ENCODE peak calls at places on chromosomes 3 and 15, in seven cellular contexts. N is OCI-LY7, Z is left ventricle myocardium inferior, Y is adipocyte, X is heart right ventricle, E is AG04450, D is IMR-90. S is an unnamed sample. For H3K9me3, the result is how much of the 10 kb centered on the place peaks cover.

GRCh38 chr15:58357529-58358476 is 74.0 kb upstream of the LIPC start:
- DNase-seq in N (no peak), Z (no peak), Y (no peak), X (no peak), E (no peak), D (peak), S (no peak)

GRCh38 chr3:95319921-95320494 is 1257.1 kb downstream of the NSUN3 start:
- DNase-seq in N (no peak), Z (no peak), Y (peak), X (no peak), E (no peak), D (no peak), S (no peak)

GRCh38 chr3:30986551-30986950 is 92.1 kb upstream of the GADL1 start:
- DNase-seq in N (no peak), Z (no peak), Y (no peak), X (no peak), E (no peak), D (no peak), S (no peak)

GRCh38 chr3:16665282-16665741 is 60.1 kb upstream of the DAZL start:
- DNase-seq in N (no peak), Z (no peak), Y (no peak), X (no peak), E (no peak), D (no peak), S (no peak)

GRCh38 chr3:53941945-53942344 is 50.3 kb upstream of the SELENOK start:
- DNase-seq in N (no peak), Z (no peak), Y (no peak), X (no peak), E (no peak), D (no peak), S (no peak)

GRCh38 chr3:21934576-21934975 is 183.6 kb upstream of the ZNF385D start:
- DNase-seq in N (no peak), Z (no peak), Y (no peak), X (no peak), E (no peak), D (no peak), S (no peak)

GRCh38 chr3:51982352-51982837 is 940 bp upstream of the ACY1 start:
- DNase-seq in N (peak), Z (no peak), Y (no peak), X (no peak), E (no peak), D (no peak), S (peak)

GRCh38 chr3:196321162-196321561 is 3.1 kb upstream of the DYNLT2B start:
- DNase-seq in N (no peak), Z (no peak), Y (no peak), X (no peak), E (no peak), D (no peak), S (no peak)

GRCh38 chr15:55638764-55639163 is 50.6 kb upstream of the PYGO1 start:
- DNase-seq in N (no peak), Z (no peak), Y (no peak), X (no peak), E (no peak), D (no peak), S (no peak)

GRCh38 chr15:64000183-64000710 is 46.0 kb downstream of the DAPK2 start:
- DNase-seq in N (no peak), Z (no peak), Y (no peak), X (no peak), E (no peak), D (no peak), S (no peak)

GRCh38 chr3:11290743-11291680 is 18.8 kb downstream of the ATG7 start:
- DNase-seq in N (peak), Z (no peak), Y (peak), X (no peak), E (no peak), D (peak), S (peak)

GRCh38 chr3:83039422-83039821 is 1278.0 kb upstream of the GBE1 start:
- DNase-seq in N (no peak), Z (no peak), Y (no peak), X (no peak), E (no peak), D (no peak), S (no peak)

GRCh38 chr3:170432416-170432815 is 13.7 kb downstream of the CLDN11 start:
- DNase-seq in N (no peak), Z (no peak), Y (no peak), X (no peak), E (no peak), D (no peak), S (no peak)

GRCh38 chr15:59174846-59175831 is 31.5 kb upstream of the LDHAL6B start:
- DNase-seq in N (peak), Z (peak), Y (peak), X (peak), E (peak), D (peak), S (peak)

GRCh38 chr15:26023691-26024090 is 160.6 kb upstream of the ATP10A start:
- DNase-seq in N (no peak), Z (no peak), Y (no peak), X (no peak), E (no peak), D (no peak), S (no peak)

GRCh38 chr15:69729167-69729748 is 276.6 kb downstream of the RPLP1 start:
- DNase-seq in N (peak), Z (peak), Y (peak), X (peak), E (no peak), D (peak), S (no peak)

GRCh38 chr15:76483752-76484151 is 147.2 kb downstream of the ISL2 start:
- DNase-seq in N (no peak), Z (no peak), Y (no peak), X (no peak), E (no peak), D (no peak), S (no peak)

GRCh38 chr3:197501879-197502620 is 53.7 kb downstream of the BDH1 start:
- DNase-seq in N (peak), Z (no peak), Y (peak), X (no peak), E (no peak), D (peak), S (peak)

GRCh38 chr15:41258706-41259471 is 27.8 kb downstream of the CHP1 start:
- DNase-seq in N (peak), Z (no peak), Y (peak), X (no peak), E (no peak), D (peak), S (no peak)

GRCh38 chr3:179929091-179929529 is 107.6 kb downstream of the PEX5L start:
- DNase-seq in N (peak), Z (peak), Y (peak), X (peak), E (peak), D (peak), S (peak)

GRCh38 chr3:188272481-188273372 is 118.8 kb downstream of the LPP start:
- DNase-seq in N (no peak), Z (no peak), Y (peak), X (no peak), E (peak), D (peak), S (peak)

GRCh38 chr3:64548200-64548889 is 139.5 kb downstream of the ADAMTS9 start:
- DNase-seq in N (no peak), Z (peak), Y (peak), X (peak), E (peak), D (peak), S (peak)

GRCh38 chr15:75431250-75431649 is 20.2 kb downstream of the SIN3A start:
- DNase-seq in N (no peak), Z (no peak), Y (no peak), X (no peak), E (no peak), D (peak), S (no peak)

DNA sequence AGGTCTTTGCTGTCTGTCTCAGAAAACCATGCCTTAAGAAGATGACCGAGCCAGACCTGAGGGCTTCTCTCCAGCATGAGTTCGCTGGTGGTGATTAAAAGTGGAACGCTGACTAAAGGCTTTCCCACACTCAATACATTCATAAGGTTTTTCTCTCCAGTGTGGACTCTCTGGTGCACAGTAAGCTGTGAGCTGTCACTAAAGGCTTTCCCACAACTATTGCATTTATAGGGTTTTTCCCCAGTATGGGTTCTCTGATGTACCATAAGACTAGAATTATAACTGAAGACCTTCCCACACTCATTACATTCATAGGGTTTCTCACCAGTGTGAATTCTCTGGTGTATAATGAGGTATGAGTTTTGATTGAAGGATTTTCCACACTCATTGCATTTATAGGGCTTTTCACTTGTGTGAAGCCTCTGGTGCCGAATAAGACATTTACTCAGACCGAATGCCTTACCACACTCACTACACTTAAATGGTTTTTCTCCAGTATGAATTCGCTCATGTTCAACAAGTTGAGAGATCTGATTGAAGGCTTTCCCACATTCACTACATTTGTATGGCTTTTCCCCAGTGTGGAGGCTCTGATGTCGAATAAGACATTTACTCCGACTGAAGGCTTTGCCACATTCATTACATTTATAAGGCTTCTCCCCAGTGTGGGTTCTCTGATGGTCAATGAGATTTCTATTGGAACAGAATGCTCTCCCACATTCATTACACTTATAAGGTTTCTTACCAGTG is 21.9 kb upstream of the ZNF445 start:
- DNase-seq in N (no peak), Z (no peak), Y (no peak), X (no peak), E (no peak), D (no peak), S (no peak)
- H3K9me3 ChIP-seq in N (under half), Z (half or more), Y (half or more), X (under half), E (half or more), D (under half), S (under half)

GRCh38 chr3:182906036-182906435 is 74.3 kb downstream of the DCUN1D1 start:
- DNase-seq in N (peak), Z (no peak), Y (no peak), X (no peak), E (no peak), D (no peak), S (no peak)

GRCh38 chr3:182902236-182902635 is 78.1 kb downstream of the DCUN1D1 start:
- DNase-seq in N (no peak), Z (no peak), Y (no peak), X (no peak), E (no peak), D (no peak), S (no peak)

GRCh38 chr3:182908471-182908870 is 71.9 kb downstream of the DCUN1D1 start:
- DNase-seq in N (no peak), Z (no peak), Y (peak), X (no peak), E (peak), D (peak), S (no peak)

GRCh38 chr3:182904164-182904563 is 76.2 kb downstream of the DCUN1D1 start:
- DNase-seq in N (no peak), Z (no peak), Y (no peak), X (no peak), E (no peak), D (no peak), S (no peak)

DNA sequence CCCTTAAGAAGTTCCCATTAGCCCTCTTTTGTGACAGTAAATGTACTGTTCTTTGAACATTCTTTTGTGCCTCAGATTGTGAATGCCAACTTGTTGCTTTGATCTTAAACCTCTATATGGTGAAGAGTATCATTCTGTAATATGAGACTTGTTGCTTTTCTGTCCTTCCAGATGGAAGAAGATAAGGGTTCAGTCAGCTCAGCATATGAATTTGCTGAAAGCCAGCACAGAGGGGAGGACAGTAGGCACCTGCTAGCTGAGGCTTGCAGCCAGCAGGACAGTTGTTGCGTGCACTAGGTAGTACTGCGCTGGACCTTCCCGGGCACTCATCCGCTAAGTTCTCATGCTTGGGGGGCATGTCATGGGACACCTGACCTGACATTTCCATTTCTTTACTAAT is 74.7 kb downstream of the DCUN1D1 start:
- DNase-seq in N (peak), Z (no peak), Y (no peak), X (no peak), E (no peak), D (no peak), S (no peak)
- H3K4me3 ChIP-seq in N (peak), Z (no peak), Y (no peak), X (no peak), E (no peak), D (no peak), S (no peak)

DNA sequence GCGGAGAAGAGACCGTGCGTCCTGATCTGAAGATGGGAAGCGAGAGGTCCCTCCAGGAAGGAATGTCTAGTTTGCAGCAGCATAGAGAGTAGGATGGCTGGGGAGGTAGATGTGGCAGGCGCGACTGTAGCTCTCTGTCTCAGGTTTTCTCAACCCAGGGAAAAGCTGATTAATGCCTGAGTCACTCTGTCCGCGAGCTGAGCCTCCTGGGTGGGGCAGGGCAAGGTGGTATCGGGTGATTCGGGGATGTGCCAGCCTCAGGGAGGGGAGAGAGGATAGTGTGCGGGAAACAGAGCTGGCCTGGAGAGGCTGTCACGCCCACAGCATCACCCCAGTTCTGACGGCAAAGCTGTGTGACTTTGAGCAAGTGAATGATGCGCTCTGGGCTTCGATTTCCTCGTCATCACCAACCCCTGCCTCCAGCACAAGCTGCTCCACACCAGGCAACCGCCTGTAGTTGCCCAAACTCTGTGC is 28.4 kb downstream of the CPN2 start:
- DNase-seq in N (no peak), Z (no peak), Y (peak), X (no peak), E (no peak), D (peak), S (peak)
- H3K9me3 ChIP-seq in N (under half), Z (under half), Y (under half), X (under half), E (under half), D (under half), S (under half)

DNA sequence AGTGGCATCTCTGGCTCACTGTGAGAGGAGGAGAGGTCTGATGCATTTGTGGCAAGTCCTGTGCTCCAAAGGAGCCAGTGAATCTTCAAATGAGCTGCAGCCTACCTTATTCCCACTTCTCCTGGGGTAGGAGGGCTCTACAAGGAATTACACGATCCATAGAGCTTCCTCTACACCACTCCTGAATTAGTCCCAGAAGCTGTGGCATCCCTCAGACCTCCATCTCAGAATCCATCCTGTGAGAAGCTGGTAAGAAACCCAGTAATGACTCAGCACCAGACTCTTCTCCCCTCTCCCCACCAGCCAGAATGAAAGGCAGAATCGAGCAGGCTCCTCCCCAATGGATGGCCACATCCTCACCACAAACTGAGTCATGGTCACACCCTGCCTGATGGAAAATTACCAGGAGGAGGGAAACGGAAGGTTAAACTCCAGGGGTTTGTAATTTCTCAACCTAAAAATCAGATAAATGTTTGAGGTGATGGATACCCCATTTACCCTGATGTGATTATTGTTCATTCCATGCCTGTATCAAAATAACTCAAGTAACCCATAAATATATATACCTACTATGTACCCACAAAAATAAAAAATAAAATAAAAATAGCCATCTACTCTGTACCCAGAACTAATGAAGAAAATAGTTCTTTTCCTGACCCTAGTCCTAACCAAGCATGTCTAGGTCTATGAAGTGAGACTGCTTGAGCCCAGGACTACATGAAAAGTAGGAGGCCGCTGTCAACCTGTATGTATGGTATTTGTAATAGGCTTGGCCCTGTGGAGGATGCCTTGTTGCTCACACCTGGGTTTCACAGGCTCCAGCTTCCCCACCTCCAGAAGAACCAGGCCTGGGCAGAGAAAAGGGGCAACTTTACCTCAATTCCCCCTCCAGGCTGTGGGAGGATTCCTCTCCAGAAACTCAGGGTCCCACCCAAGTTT is 6.6 kb upstream of the PKM start:
- DNase-seq in N (no peak), Z (no peak), Y (peak), X (no peak), E (peak), D (peak), S (peak)
- H3K4me3 ChIP-seq in N (no peak), Z (no peak), Y (peak), X (no peak), E (peak), D (peak), S (peak)

GRCh38 chr15:27847775-27848710 is 251.1 kb downstream of the OCA2 start:
- DNase-seq in N (no peak), Z (no peak), Y (no peak), X (no peak), E (no peak), D (no peak), S (no peak)

GRCh38 chr15:27846722-27847420 is 252.2 kb downstream of the OCA2 start:
- DNase-seq in N (no peak), Z (no peak), Y (no peak), X (no peak), E (no peak), D (no peak), S (no peak)

GRCh38 chr15:27850961-27851636 is 248.0 kb downstream of the OCA2 start:
- DNase-seq in N (no peak), Z (no peak), Y (no peak), X (no peak), E (no peak), D (no peak), S (no peak)

GRCh38 chr15:27851811-27852210 is 247.3 kb downstream of the OCA2 start:
- DNase-seq in N (no peak), Z (no peak), Y (no peak), X (no peak), E (no peak), D (no peak), S (no peak)

DNA sequence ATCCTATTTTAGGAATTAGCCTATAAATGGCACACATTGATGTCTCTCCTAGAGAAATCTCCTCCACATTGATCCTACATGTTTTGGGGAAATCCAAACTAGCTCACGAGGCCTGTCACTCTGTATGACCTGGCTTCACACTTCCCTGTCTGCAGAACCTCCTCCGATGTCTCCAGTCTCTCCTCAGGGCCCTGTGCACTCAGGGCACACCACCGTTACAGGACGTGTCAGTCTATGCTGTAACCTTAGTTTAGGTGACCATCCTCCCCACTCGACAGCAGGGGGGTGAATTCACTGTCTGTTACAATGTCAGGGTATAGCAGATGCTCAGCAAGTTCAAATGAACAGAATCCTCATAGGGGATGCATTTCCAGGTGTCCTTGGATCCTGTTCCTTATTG is 249.1 kb downstream of the OCA2 start:
- DNase-seq in N (no peak), Z (no peak), Y (no peak), X (no peak), E (no peak), D (no peak), S (no peak)
- H3K9me3 ChIP-seq in N (under half), Z (under half), Y (under half), X (under half), E (under half), D (under half), S (under half)

GRCh38 chr3:133659806-133660205 is 1.9 kb downstream of the TOPBP1 start:
- DNase-seq in N (no peak), Z (no peak), Y (no peak), X (no peak), E (no peak), D (no peak), S (no peak)
- H3K4me3 ChIP-seq in N (peak), Z (no peak), Y (peak), X (no peak), E (no peak), D (no peak), S (peak)

GRCh38 chr15:100384108-100384410 is 42.3 kb upstream of the ADAMTS17 start:
- DNase-seq in N (no peak), Z (no peak), Y (no peak), X (no peak), E (no peak), D (no peak), S (no peak)
- H3K9me3 ChIP-seq in N (under half), Z (half or more), Y (under half), X (under half), E (under half), D (under half), S (under half)

GRCh38 chr3:50302095-50303037 is 1.0 kb downstream of the HYAL1 start:
- DNase-seq in N (no peak), Z (no peak), Y (no peak), X (no peak), E (no peak), D (no peak), S (no peak)
- H3K4me3 ChIP-seq in N (no peak), Z (peak), Y (no peak), X (peak), E (no peak), D (no peak), S (no peak)